ENCODE peak calls at places on chromosome 15, in five cellular contexts. One of them, this sample, is unnamed.

GRCh38 chr15:42137461-42138261 is 18.8 kb downstream of the PLA2G4F start:
- DNase-seq in GM12878: no peak
- DNase-seq in H1: no peak
- DNase-seq in HEK293T: peak; percentile 39
- DNase-seq in HepG2: peak; percentile 48
- DNase-seq in this sample: no peak

GRCh38 chr15:59473226-59473625 is 35.2 kb downstream of the FAM81A start:
- DNase-seq in HepG2: no peak
- DNase-seq in HEK293T: no peak
- DNase-seq in H1: no peak
- DNase-seq in GM12878: no peak
- DNase-seq in this sample: no peak

GRCh38 chr15:61169904-61170695 is 59.0 kb downstream of the RORA start:
- DNase-seq in HepG2: no peak
- DNase-seq in H1: no peak
- DNase-seq in HEK293T: no peak
- DNase-seq in GM12878: peak; percentile 15
- DNase-seq in this sample: no peak

GRCh38 chr15:62254137-62254934 is 89.3 kb upstream of the C2CD4B start:
- DNase-seq in H1: peak; percentile 34
- DNase-seq in HepG2: peak; percentile 59
- DNase-seq in GM12878: no peak
- DNase-seq in HEK293T: peak; percentile 59
- DNase-seq in this sample: peak; percentile 74

GRCh38 chr15:48565560-48566482 is 79.7 kb downstream of the FBN1 start:
- DNase-seq in H1: no peak
- DNase-seq in HEK293T: no peak
- DNase-seq in GM12878: no peak
- DNase-seq in HepG2: no peak
- DNase-seq in this sample: no peak

GRCh38 chr15:87340370-87340769 is 916.2 kb downstream of the NTRK3 start:
- DNase-seq in H1: no peak
- DNase-seq in HepG2: no peak
- DNase-seq in HEK293T: no peak
- DNase-seq in GM12878: no peak
- DNase-seq in this sample: no peak

GRCh38 chr15:66841953-66842681 is 140.1 kb downstream of the SMAD6 start:
- DNase-seq in HepG2: peak; percentile 54
- DNase-seq in GM12878: no peak
- DNase-seq in H1: no peak
- DNase-seq in HEK293T: peak; percentile 59
- DNase-seq in this sample: no peak

GRCh38 chr15:92603743-92604470 is 51.7 kb downstream of the FAM174B start:
- DNase-seq in H1: no peak
- DNase-seq in HepG2: no peak
- DNase-seq in GM12878: no peak
- DNase-seq in HEK293T: no peak
- DNase-seq in this sample: no peak

GRCh38 chr15:37921527-37922385 is 12.7 kb upstream of the TMCO5A start:
- DNase-seq in GM12878: no peak
- DNase-seq in HepG2: no peak
- DNase-seq in H1: no peak
- DNase-seq in HEK293T: no peak
- DNase-seq in this sample: no peak

GRCh38 chr15:78811124-78811824 is at the start of gene ADAMTS7:
- DNase-seq in HEK293T: peak; percentile 92
- DNase-seq in H1: peak; percentile 49
- DNase-seq in GM12878: no peak
- DNase-seq in HepG2: no peak
- DNase-seq in this sample: peak; percentile 72

GRCh38 chr15:68278345-68279217 is 1.0 kb downstream of the FEM1B start:
- DNase-seq in HEK293T: peak; percentile 52
- DNase-seq in HepG2: peak; percentile 65
- DNase-seq in GM12878: no peak
- DNase-seq in H1: no peak
- DNase-seq in this sample: no peak

GRCh38 chr15:68277605-68278344 is at the start of gene FEM1B:
- DNase-seq in HepG2: peak; percentile 83
- DNase-seq in H1: peak; percentile 75
- DNase-seq in HEK293T: peak; percentile 78
- DNase-seq in GM12878: peak; percentile 68
- DNase-seq in this sample: peak; percentile 89

GRCh38 chr15:68281008-68281407 is 3.5 kb downstream of the FEM1B start:
- DNase-seq in HEK293T: no peak
- DNase-seq in H1: no peak
- DNase-seq in GM12878: no peak
- DNase-seq in HepG2: no peak
- DNase-seq in this sample: no peak

GRCh38 chr15:68279218-68279533 is 1.6 kb downstream of the FEM1B start:
- DNase-seq in H1: no peak
- DNase-seq in HEK293T: no peak
- DNase-seq in HepG2: no peak
- DNase-seq in GM12878: no peak
- DNase-seq in this sample: no peak

GRCh38 chr15:68279779-68280745 is 2.5 kb downstream of the FEM1B start:
- DNase-seq in H1: no peak
- DNase-seq in HepG2: no peak
- DNase-seq in GM12878: no peak
- DNase-seq in HEK293T: no peak
- DNase-seq in this sample: no peak
- TF ChIP-seq SUZ12 in H1: no peak
- TF ChIP-seq SUZ12 in HepG2: no peak
- TF ChIP-seq SUZ12 in GM12878: no peak
- TF ChIP-seq SUZ12 in HEK293T: no peak
- TF ChIP-seq SUZ12 in this sample: no peak

GRCh38 chr15:34838282-34838681 is 42.9 kb upstream of the ACTC1 start:
- DNase-seq in HEK293T: no peak
- DNase-seq in H1: no peak
- DNase-seq in HepG2: no peak
- DNase-seq in GM12878: no peak
- DNase-seq in this sample: no peak

GRCh38 chr15:34841220-34841841 is 46.0 kb upstream of the ACTC1 start:
- DNase-seq in HEK293T: no peak
- DNase-seq in HepG2: no peak
- DNase-seq in H1: no peak
- DNase-seq in GM12878: no peak
- DNase-seq in this sample: no peak

DNA sequence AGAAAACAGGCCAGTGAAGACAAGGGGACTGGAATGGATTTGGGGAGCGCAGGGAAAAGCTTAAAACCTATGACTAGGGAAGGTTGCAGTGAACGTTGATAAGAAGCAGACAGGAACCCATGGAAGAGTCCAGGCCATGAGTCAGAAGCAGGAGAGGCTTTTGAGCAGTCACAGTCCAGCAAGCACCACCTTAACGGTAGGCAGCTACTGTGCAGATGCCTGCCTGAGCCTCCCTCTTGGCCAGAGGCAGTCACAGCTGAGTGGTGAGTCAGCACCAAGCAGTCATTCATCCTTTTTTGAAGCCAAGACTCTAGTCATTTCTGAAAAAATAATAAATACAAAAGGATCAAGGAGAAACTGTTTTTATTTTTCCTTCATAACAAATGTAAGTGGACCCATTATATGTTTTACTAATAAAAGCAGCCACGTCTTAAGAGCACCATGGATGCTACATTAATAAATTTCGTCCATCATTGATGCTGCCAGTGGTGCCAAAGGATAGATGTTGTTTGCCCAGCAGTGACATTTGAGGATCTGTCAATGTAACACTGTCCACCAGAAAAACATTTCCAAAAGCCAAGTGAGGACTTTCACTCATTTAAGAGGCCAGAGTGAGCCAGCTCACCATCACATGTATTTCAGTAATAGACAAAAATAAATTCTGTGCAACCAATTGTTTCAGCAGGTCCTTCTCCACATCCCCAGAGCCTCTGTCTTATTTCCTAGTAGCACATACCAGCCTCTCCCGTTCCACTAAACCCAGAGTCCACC is 42.1 kb upstream of the ACTC1 start:
- DNase-seq in HepG2: no peak
- DNase-seq in GM12878: no peak
- DNase-seq in HEK293T: no peak
- DNase-seq in H1: no peak
- DNase-seq in this sample: no peak
- TF ChIP-seq SUZ12 in HepG2: no peak
- TF ChIP-seq SUZ12 in GM12878: no peak
- TF ChIP-seq SUZ12 in HEK293T: no peak
- TF ChIP-seq SUZ12 in H1: no peak
- TF ChIP-seq SUZ12 in this sample: no peak

DNA sequence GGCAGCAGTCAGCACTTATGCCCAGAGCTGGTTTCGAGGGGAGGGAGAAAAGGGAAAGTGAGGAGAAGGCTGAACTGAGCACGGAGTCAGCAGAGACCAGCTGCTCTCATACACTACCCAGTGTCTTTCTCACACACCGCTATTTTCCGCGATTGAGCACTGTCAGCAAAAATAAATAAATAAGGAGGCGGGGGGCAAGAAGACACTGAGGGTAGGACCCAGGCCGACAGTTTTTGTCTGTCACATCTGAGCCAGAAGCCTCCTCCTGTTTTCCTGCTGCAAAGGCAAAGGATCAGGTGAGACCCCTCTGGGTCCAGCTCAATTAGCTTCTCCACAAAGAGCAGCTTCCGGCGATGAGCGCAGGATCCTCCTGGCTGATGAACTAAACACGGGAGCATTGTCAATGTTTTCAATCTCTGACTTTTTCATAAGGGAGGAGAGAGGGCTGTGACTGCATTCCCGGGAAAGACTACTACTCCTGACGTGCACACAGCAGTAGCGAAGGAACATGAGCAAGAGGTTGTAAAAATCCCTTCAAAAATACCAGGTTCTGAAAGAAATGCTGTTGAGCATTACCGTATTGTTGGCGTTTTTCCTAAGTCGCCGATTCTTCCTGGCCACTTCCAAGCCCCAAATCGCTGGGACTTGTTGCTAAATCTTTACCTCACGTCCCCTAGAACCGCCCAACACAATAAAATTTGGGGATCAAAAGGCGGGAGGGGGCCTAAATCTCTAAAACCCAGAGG is 1.2 kb downstream of the FRMD5 start:
- DNase-seq in H1: no peak
- DNase-seq in GM12878: no peak
- DNase-seq in HepG2: no peak
- DNase-seq in HEK293T: peak; percentile 12
- DNase-seq in this sample: no peak
- TF ChIP-seq SUZ12 in H1: no peak
- TF ChIP-seq SUZ12 in GM12878: no peak
- TF ChIP-seq SUZ12 in HepG2: no peak
- TF ChIP-seq SUZ12 in HEK293T: no peak
- TF ChIP-seq SUZ12 in this sample: no peak

GRCh38 chr15:98296653-98297052 is 336.1 kb downstream of the ARRDC4 start:
- DNase-seq in GM12878: no peak
- DNase-seq in HepG2: no peak
- DNase-seq in HEK293T: no peak
- DNase-seq in H1: no peak
- DNase-seq in this sample: no peak
- TF ChIP-seq SUZ12 in GM12878: no peak
- TF ChIP-seq SUZ12 in HepG2: no peak
- TF ChIP-seq SUZ12 in HEK293T: no peak
- TF ChIP-seq SUZ12 in H1: no peak
- TF ChIP-seq SUZ12 in this sample: no peak

GRCh38 chr15:98085003-98085639 is 124.6 kb downstream of the ARRDC4 start:
- DNase-seq in HEK293T: peak; percentile 40
- DNase-seq in H1: no peak
- DNase-seq in GM12878: no peak
- DNase-seq in HepG2: peak; percentile 43
- DNase-seq in this sample: peak; percentile 60
- TF ChIP-seq SUZ12 in HEK293T: no peak
- TF ChIP-seq SUZ12 in H1: no peak
- TF ChIP-seq SUZ12 in GM12878: no peak
- TF ChIP-seq SUZ12 in HepG2: no peak
- TF ChIP-seq SUZ12 in this sample: no peak

DNA sequence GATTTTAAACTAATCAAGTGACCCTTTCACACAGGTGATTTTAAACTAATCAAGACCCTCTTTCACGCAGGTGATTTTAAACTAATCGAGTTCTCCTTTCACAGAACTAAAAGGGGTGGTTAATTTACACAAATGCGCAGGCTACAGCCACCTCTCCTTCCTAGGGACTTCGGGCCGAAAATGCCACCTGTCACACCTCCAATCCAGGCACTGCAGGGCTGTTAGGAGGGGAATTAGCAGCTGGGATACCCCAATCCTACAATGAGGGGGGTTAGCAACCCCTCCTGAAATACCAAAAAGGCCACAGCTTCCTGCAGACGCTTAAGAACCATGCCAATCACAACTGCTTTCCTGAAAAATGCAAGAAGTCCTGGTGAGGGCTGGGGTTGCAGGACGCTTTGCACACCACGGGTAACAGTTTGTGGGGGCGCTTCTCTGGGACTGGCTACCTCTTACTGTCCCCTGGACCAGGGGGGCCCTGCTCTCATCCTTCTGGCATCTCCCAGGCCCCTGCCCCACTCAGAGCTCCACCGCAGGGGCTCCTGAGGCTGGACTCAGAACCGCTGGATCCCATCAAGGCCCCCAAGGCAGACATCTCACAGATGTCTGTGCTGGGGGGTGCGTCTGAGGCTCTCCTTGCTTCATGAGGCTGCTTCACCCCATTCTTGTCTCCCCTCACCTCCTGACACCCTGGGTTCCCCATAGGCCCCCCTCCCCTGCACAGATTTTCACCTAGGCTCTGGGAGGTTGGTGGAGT is 145.9 kb downstream of the OR4M2 start:
- DNase-seq in HepG2: no peak
- DNase-seq in H1: no peak
- DNase-seq in GM12878: no peak
- DNase-seq in HEK293T: no peak
- DNase-seq in this sample: no peak
- TF ChIP-seq SUZ12 in HepG2: no peak
- TF ChIP-seq SUZ12 in H1: no peak
- TF ChIP-seq SUZ12 in GM12878: no peak
- TF ChIP-seq SUZ12 in HEK293T: no peak
- TF ChIP-seq SUZ12 in this sample: no peak

DNA sequence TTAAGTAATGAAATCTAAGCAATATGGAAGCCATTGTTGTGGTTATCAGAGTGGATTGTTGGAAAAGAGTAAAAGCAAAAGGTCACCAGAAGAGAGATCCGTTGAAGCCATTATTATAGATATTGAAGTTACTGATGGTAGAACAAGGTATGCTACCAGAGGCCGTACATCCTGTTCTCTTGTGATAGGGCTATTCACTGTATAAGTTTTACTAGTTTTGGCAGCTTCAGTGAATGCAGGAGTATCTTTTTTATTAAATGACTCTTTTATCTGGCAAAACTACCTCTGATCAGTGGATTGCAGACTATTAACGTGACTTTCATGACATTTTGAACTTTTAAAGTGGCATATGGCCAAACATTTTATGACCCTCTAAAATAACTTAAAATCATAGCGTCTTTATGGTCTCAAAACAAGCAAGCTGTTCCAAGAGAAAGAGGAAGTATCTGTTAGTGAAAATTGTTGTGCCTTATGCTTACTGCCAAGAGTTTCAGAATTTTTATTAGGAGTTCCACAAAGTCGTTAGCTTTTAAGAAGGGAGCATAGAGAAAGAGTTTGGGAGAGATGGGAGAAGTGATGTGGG is 102.8 kb downstream of the LRRC49 start:
- DNase-seq in H1: no peak
- DNase-seq in GM12878: no peak
- DNase-seq in HEK293T: no peak
- DNase-seq in HepG2: no peak
- DNase-seq in this sample: no peak
- TF ChIP-seq SUZ12 in H1: no peak
- TF ChIP-seq SUZ12 in GM12878: no peak
- TF ChIP-seq SUZ12 in HEK293T: no peak
- TF ChIP-seq SUZ12 in HepG2: no peak
- TF ChIP-seq SUZ12 in this sample: no peak